ENCODE peak calls at places on chromosome 1, in six cellular contexts. O, Q, F, K, J and M are unnamed samples.

GRCh38 chr1:78647238-78647637 is 2.4 kb upstream of the IFI44 start:
- DNase-seq in O (no peak), Q (no peak), F (no peak), K (no peak), J (no peak), M (no peak)

GRCh38 chr1:183675883-183676282 is 22.8 kb upstream of the APOBEC4 start:
- DNase-seq in O (no peak), Q (no peak), F (no peak), K (no peak), J (no peak), M (no peak)

GRCh38 chr1:183918589-183918988 is 113.7 kb downstream of the RGL1 start:
- DNase-seq in O (no peak), Q (no peak), F (no peak), K (no peak), J (no peak), M (no peak)

GRCh38 chr1:215607412-215607811 is 40.3 kb downstream of the KCTD3 start:
- DNase-seq in O (no peak), Q (no peak), F (no peak), K (no peak), J (no peak), M (no peak)

GRCh38 chr1:220885971-220886370 is 6.7 kb downstream of the HLX start:
- DNase-seq in O (no peak), Q (no peak), F (no peak), K (no peak), J (no peak), M (no peak)

GRCh38 chr1:7948950-7949349 is 8.3 kb upstream of the TNFRSF9 start:
- DNase-seq in O (no peak), Q (no peak), F (peak), K (peak), J (no peak), M (no peak)

GRCh38 chr1:198776602-198777029 is 137.8 kb downstream of the PTPRC start:
- DNase-seq in O (peak), Q (no peak), F (peak), K (no peak), J (no peak), M (no peak)

GRCh38 chr1:40362699-40363098 is 10.8 kb upstream of the SMAP2 start:
- DNase-seq in O (no peak), Q (no peak), F (peak), K (no peak), J (no peak), M (no peak)

GRCh38 chr1:29193879-29194455 is 12.3 kb upstream of the SRSF4 start:
- DNase-seq in O (no peak), Q (no peak), F (no peak), K (no peak), J (no peak), M (no peak)

GRCh38 chr1:87226341-87226760 is 102.3 kb upstream of the LMO4 start:
- DNase-seq in O (peak), Q (peak), F (peak), K (no peak), J (no peak), M (no peak)